ENCODE peak calls at places on chromosomes 13 and 19, in eight cellular contexts. B, H, E, S, F, M, P and A are unnamed samples.

GRCh38 chr19:3132971-3133792 is 2.7 kb upstream of the GNA15 start:
- DNase-seq in B (peak; percentile 87), H (no peak), E (peak; percentile 51), S (no peak), F (peak; percentile 84), M (no peak), P (peak; percentile 16), A (peak; percentile 81)

GRCh38 chr19:46963093-46963734 is 56.4 kb upstream of the NPAS1 start:
- DNase-seq in B (peak; percentile 44), H (no peak), E (no peak), S (peak; percentile 46), F (no peak), M (no peak), P (peak; percentile 92), A (peak; percentile 91)

GRCh38 chr19:47231215-47232054 is 436 bp upstream of the BBC3 start:
- DNase-seq in B (peak; percentile 39), H (peak; percentile 94), E (peak; percentile 88), S (peak; percentile 91), F (peak; percentile 96), M (peak; percentile 69), P (peak; percentile 66), A (peak; percentile 92)

GRCh38 chr19:47095707-47096704 is 17.6 kb downstream of the ZC3H4 start:
- DNase-seq in B (peak; percentile 73), H (peak; percentile 94), E (no peak), S (no peak), F (no peak), M (no peak), P (peak; percentile 41), A (peak; percentile 39)

GRCh38 chr19:4456843-4457653 is 546 bp downstream of the UBXN6 start:
- DNase-seq in B (no peak), H (no peak), E (peak; percentile 13), S (peak; percentile 84), F (peak; percentile 57), M (peak; percentile 51), P (peak; percentile 64), A (peak; percentile 59)

GRCh38 chr19:32387701-32388392 is 17.7 kb upstream of the DPY19L3 start:
- DNase-seq in B (peak; percentile 53), H (peak; percentile 12), E (no peak), S (no peak), F (no peak), M (no peak), P (no peak), A (peak; percentile 70)

GRCh38 chr13:74751739-74752138 is 617.5 kb upstream of the KLF12 start:
- DNase-seq in B (no peak), H (no peak), E (no peak), S (no peak), F (no peak), M (no peak), P (no peak), A (no peak)

GRCh38 chr13:21620858-21621257 is 16.9 kb upstream of the MICU2 start:
- DNase-seq in B (no peak), H (no peak), E (no peak), S (no peak), F (no peak), M (no peak), P (no peak), A (no peak)

GRCh38 chr13:26980099-26981031 is 191.2 kb downstream of the USP12 start:
- DNase-seq in B (no peak), H (no peak), E (no peak), S (no peak), F (no peak), M (no peak), P (no peak), A (no peak)

GRCh38 chr19:53432088-53432661 is 391 bp downstream of the ZNF761 start:
- DNase-seq in B (peak; percentile 25), H (peak; percentile 20), E (no peak), S (peak; percentile 10), F (no peak), M (no peak), P (peak; percentile 14), A (no peak)

GRCh38 chr19:33449799-33450198 is 71.8 kb downstream of the PEPD start:
- DNase-seq in B (no peak), H (no peak), E (no peak), S (no peak), F (no peak), M (no peak), P (no peak), A (no peak)

GRCh38 chr13:21812192-21812626 is 141.3 kb downstream of the FGF9 start:
- DNase-seq in B (no peak), H (peak; percentile 12), E (no peak), S (no peak), F (no peak), M (peak; percentile 49), P (no peak), A (no peak)

GRCh38 chr19:22427587-22428298 is 5.6 kb upstream of the ZNF98 start:
- DNase-seq in B (no peak), H (peak; percentile 74), E (no peak), S (no peak), F (no peak), M (no peak), P (no peak), A (no peak)

GRCh38 chr13:36418022-36418805 is 14.1 kb upstream of the CCNA1 start:
- DNase-seq in B (peak; percentile 42), H (no peak), E (no peak), S (no peak), F (no peak), M (no peak), P (peak; percentile 93), A (peak; percentile 73)

GRCh38 chr13:43493496-43494000 is 293.2 kb downstream of the ENOX1 start:
- DNase-seq in B (no peak), H (no peak), E (no peak), S (no peak), F (no peak), M (no peak), P (no peak), A (no peak)

GRCh38 chr13:110306340-110306959 is 507 bp downstream of the COL4A1 start:
- DNase-seq in B (no peak), H (no peak), E (no peak), S (peak; percentile 33), F (no peak), M (no peak), P (peak; percentile 48), A (no peak)

GRCh38 chr13:111139452-111139851 is 24.3 kb downstream of the ARHGEF7 start:
- DNase-seq in B (no peak), H (no peak), E (no peak), S (no peak), F (no peak), M (no peak), P (no peak), A (no peak)

GRCh38 chr19:15780595-15781418 is 6.7 kb upstream of the OR10H5 start:
- DNase-seq in B (peak; percentile 29), H (no peak), E (no peak), S (no peak), F (no peak), M (no peak), P (no peak), A (no peak)

GRCh38 chr13:114140909-114141255 is 8.5 kb upstream of the RASA3 start:
- DNase-seq in B (no peak), H (no peak), E (no peak), S (no peak), F (peak; percentile 74), M (no peak), P (no peak), A (no peak)

GRCh38 chr19:14479985-14480694 is 5.0 kb upstream of the PTGER1 start:
- DNase-seq in B (no peak), H (no peak), E (peak; percentile 38), S (peak; percentile 80), F (peak; percentile 78), M (no peak), P (no peak), A (no peak)

GRCh38 chr13:45178349-45179142 is 22.3 kb downstream of the KCTD4 start:
- DNase-seq in B (peak; percentile 78), H (no peak), E (no peak), S (peak; percentile 44), F (no peak), M (no peak), P (peak; percentile 76), A (peak; percentile 92)

GRCh38 chr13:109747524-109747923 is 38.9 kb downstream of the IRS2 start:
- DNase-seq in B (no peak), H (no peak), E (no peak), S (no peak), F (no peak), M (no peak), P (no peak), A (no peak)

GRCh38 chr19:12984683-12985048 is 10.6 kb upstream of the NFIX start:
- DNase-seq in B (no peak), H (no peak), E (no peak), S (no peak), F (no peak), M (no peak), P (no peak), A (no peak)

GRCh38 chr13:79782541-79783216 is 301.7 kb downstream of the NDFIP2 start:
- DNase-seq in B (peak; percentile 46), H (peak; percentile 63), E (no peak), S (peak; percentile 68), F (no peak), M (peak; percentile 8), P (peak; percentile 81), A (peak; percentile 80)

GRCh38 chr19:2723747-2724146 is 2.6 kb upstream of the DIRAS1 start:
- DNase-seq in B (no peak), H (no peak), E (no peak), S (no peak), F (no peak), M (no peak), P (no peak), A (no peak)

GRCh38 chr13:59521549-59521948 is 642.2 kb downstream of the DIAPH3 start:
- DNase-seq in B (no peak), H (no peak), E (no peak), S (no peak), F (no peak), M (no peak), P (no peak), A (no peak)

GRCh38 chr19:14614099-14614412 is 31.2 kb downstream of the CLEC17A start:
- DNase-seq in B (no peak), H (no peak), E (no peak), S (no peak), F (no peak), M (no peak), P (no peak), A (no peak)